ENCODE peak calls at places on chromosomes 1 and 21, in six cellular contexts. L, S, D, Q, Y and M are unnamed samples.

GRCh38 chr1:74729741-74730478 is 2.9 kb downstream of the CRYZ start:
- DNase-seq in L (peak), S (peak), D (peak), Q (no peak), Y (no peak), M (no peak)

GRCh38 chr21:42818328-42818749 is 61.0 kb downstream of the WDR4 start:
- DNase-seq in L (no peak), S (peak), D (peak), Q (peak), Y (peak), M (peak)

GRCh38 chr1:2187619-2188018 is 7.0 kb downstream of the FAAP20 start:
- DNase-seq in L (no peak), S (no peak), D (no peak), Q (no peak), Y (no peak), M (no peak)

GRCh38 chr21:45225041-45225740 is 62.5 kb downstream of the POFUT2 start:
- DNase-seq in L (no peak), S (no peak), D (no peak), Q (peak), Y (no peak), M (no peak)

GRCh38 chr21:20949884-20950283 is 48.3 kb upstream of the NCAM2 start:
- DNase-seq in L (no peak), S (no peak), D (no peak), Q (no peak), Y (peak), M (no peak)

GRCh38 chr1:186925881-186926676 is 97.3 kb downstream of the PLA2G4A start:
- DNase-seq in L (no peak), S (no peak), D (peak), Q (no peak), Y (no peak), M (no peak)

GRCh38 chr1:50452700-50453099 is 29.5 kb upstream of the DMRTA2 start:
- DNase-seq in L (no peak), S (no peak), D (no peak), Q (no peak), Y (no peak), M (no peak)

GRCh38 chr1:175376194-175376593 is 183.6 kb upstream of the KIAA0040 start:
- DNase-seq in L (no peak), S (peak), D (peak), Q (peak), Y (peak), M (peak)

GRCh38 chr1:154951901-154952657 is 3.8 kb downstream of the PBXIP1 start:
- DNase-seq in L (no peak), S (no peak), D (no peak), Q (no peak), Y (peak), M (no peak)